ENCODE peak calls at places on chromosomes 16 and 17, in six cellular contexts. B is activated naive CD8-positive, alpha-beta T cell treated with anti-CD3 and anti-CD28 coated beads, Interleukin-2, amount 50 U/mL, for 24 hours; M is activated naive CD4-positive, alpha-beta T cell; C is naive thymus-derived CD4-positive, alpha-beta T cell; U is NCI-H146; V is activated CD4-positive, alpha-beta T cell treated with anti-CD3 and anti-CD28 coated beads, Interleukin-2, amount 50 U/mL, for 1 hour. F is an unnamed sample.

GRCh38 chr16:85471469-85472431 is 141.4 kb upstream of the GSE1 start:
- DNase-seq in B (no peak), M (no peak), C (no peak), U (no peak), V (no peak), F (peak; percentile 71)

GRCh38 chr17:58710948-58711552 is 18.6 kb downstream of the RAD51C start:
- DNase-seq in B (peak; percentile 29), M (no peak), C (peak; percentile 33), U (peak; percentile 68), V (peak; percentile 30), F (no peak)

GRCh38 chr16:50547340-50547865 is 793 bp upstream of the NKD1 start:
- DNase-seq in B (peak; percentile 65), M (no peak), C (peak; percentile 89), U (peak; percentile 34), V (peak; percentile 87), F (peak; percentile 62)

GRCh38 chr17:61766520-61766919 is 96.8 kb downstream of the BRIP1 start:
- DNase-seq in B (no peak), M (no peak), C (no peak), U (no peak), V (no peak), F (no peak)

GRCh38 chr16:31325171-31325570 is 29.8 kb upstream of the ITGAX start:
- DNase-seq in B (no peak), M (no peak), C (no peak), U (no peak), V (no peak), F (no peak)

GRCh38 chr17:65576939-65577338 is 15.5 kb upstream of the AXIN2 start:
- DNase-seq in B (no peak), M (no peak), C (no peak), U (no peak), V (no peak), F (no peak)

GRCh38 chr17:28908640-28909098 is 5.8 kb upstream of the DHRS13 start:
- DNase-seq in B (no peak), M (no peak), C (no peak), U (no peak), V (no peak), F (peak; percentile 67)

GRCh38 chr16:76910931-76911330 is 280.1 kb upstream of the MON1B start:
- DNase-seq in B (no peak), M (no peak), C (no peak), U (no peak), V (no peak), F (no peak)

GRCh38 chr16:89422905-89423630 is 67.3 kb downstream of the ANKRD11 start:
- DNase-seq in B (peak; percentile 78), M (no peak), C (no peak), U (no peak), V (peak; percentile 41), F (no peak)

GRCh38 chr17:38591759-38592241 is 14.0 kb downstream of the SRCIN1 start:
- DNase-seq in B (no peak), M (no peak), C (no peak), U (no peak), V (no peak), F (no peak)

GRCh38 chr17:17819561-17819995 is 17.2 kb downstream of the SREBF1 start:
- DNase-seq in B (peak; percentile 86), M (no peak), C (no peak), U (no peak), V (peak; percentile 47), F (peak; percentile 64)

GRCh38 chr17:75032896-75033294 is 13.9 kb downstream of the ATP5PD start:
- DNase-seq in B (no peak), M (no peak), C (no peak), U (peak; percentile 33), V (no peak), F (peak; percentile 47)

GRCh38 chr17:30093463-30094147 is 23.0 kb upstream of the NSRP1 start:
- DNase-seq in B (peak; percentile 41), M (no peak), C (peak; percentile 47), U (peak; percentile 56), V (peak; percentile 24), F (no peak)

GRCh38 chr17:15957206-15957605 is 12.3 kb downstream of the ADORA2B start:
- DNase-seq in B (peak; percentile 26), M (no peak), C (no peak), U (no peak), V (no peak), F (no peak)

GRCh38 chr17:8412089-8412488 is 14.5 kb upstream of the RNF222 start:
- DNase-seq in B (no peak), M (no peak), C (no peak), U (no peak), V (no peak), F (no peak)

GRCh38 chr16:85173981-85174751 is 61.9 kb upstream of the CIBAR2 start:
- DNase-seq in B (no peak), M (no peak), C (no peak), U (no peak), V (no peak), F (peak; percentile 66)

GRCh38 chr17:77961741-77962140 is 3.2 kb downstream of the TNRC6C start:
- DNase-seq in B (no peak), M (no peak), C (no peak), U (no peak), V (no peak), F (no peak)

GRCh38 chr16:66660422-66661209 is 35.9 kb downstream of the CMTM4 start:
- DNase-seq in B (no peak), M (no peak), C (no peak), U (peak; percentile 46), V (no peak), F (peak; percentile 59)

F was measured in ovary.